ENCODE peak calls at places on chromosomes 5 and 9, in four cellular contexts. One of them, this sample, is unnamed.

GRCh38 chr9:21994996-21995651 is 533 bp downstream of the CDKN2B-AS1 start:
- DNase-seq in activated gamma-delta T cell treated with Interleukin-2 at 50 U/mL for 16 hours: peak
- DNase-seq in AG10803: peak
- DNase-seq in hepatic stellate cell: peak
- DNase-seq in this sample: peak

GRCh38 chr5:122846051-122846567 is 696 bp downstream of the SNX24 start:
- DNase-seq in activated gamma-delta T cell treated with Interleukin-2 at 50 U/mL for 16 hours: no peak
- DNase-seq in AG10803: peak
- DNase-seq in hepatic stellate cell: peak
- DNase-seq in this sample: no peak

GRCh38 chr9:76453785-76454184 is 5.2 kb upstream of the GCNT1 start:
- DNase-seq in activated gamma-delta T cell treated with Interleukin-2 at 50 U/mL for 16 hours: no peak
- DNase-seq in AG10803: peak
- DNase-seq in hepatic stellate cell: peak
- DNase-seq in this sample: peak

GRCh38 chr5:36790847-36791246 is 85.7 kb upstream of the NIPBL start:
- DNase-seq in activated gamma-delta T cell treated with Interleukin-2 at 50 U/mL for 16 hours: no peak
- DNase-seq in AG10803: peak
- DNase-seq in hepatic stellate cell: no peak
- DNase-seq in this sample: no peak

GRCh38 chr9:127075592-127076380 is 46.6 kb downstream of the ANGPTL2 start:
- DNase-seq in activated gamma-delta T cell treated with Interleukin-2 at 50 U/mL for 16 hours: no peak
- DNase-seq in AG10803: no peak
- DNase-seq in hepatic stellate cell: no peak
- DNase-seq in this sample: no peak

GRCh38 chr9:1966725-1967366 is 48.3 kb upstream of the SMARCA2 start:
- DNase-seq in activated gamma-delta T cell treated with Interleukin-2 at 50 U/mL for 16 hours: no peak
- DNase-seq in AG10803: no peak
- DNase-seq in hepatic stellate cell: no peak
- DNase-seq in this sample: no peak

GRCh38 chr5:121121786-121122185 is 657.7 kb downstream of the PRR16 start:
- DNase-seq in activated gamma-delta T cell treated with Interleukin-2 at 50 U/mL for 16 hours: no peak
- DNase-seq in AG10803: peak
- DNase-seq in hepatic stellate cell: no peak
- DNase-seq in this sample: no peak

GRCh38 chr9:19649672-19650071 is 139.2 kb downstream of the SLC24A2 start:
- DNase-seq in activated gamma-delta T cell treated with Interleukin-2 at 50 U/mL for 16 hours: no peak
- DNase-seq in AG10803: no peak
- DNase-seq in hepatic stellate cell: no peak
- DNase-seq in this sample: no peak

GRCh38 chr5:127804886-127805426 is 101.8 kb downstream of the CCDC192 start:
- DNase-seq in activated gamma-delta T cell treated with Interleukin-2 at 50 U/mL for 16 hours: no peak
- DNase-seq in AG10803: peak
- DNase-seq in hepatic stellate cell: peak
- DNase-seq in this sample: no peak

GRCh38 chr5:107242411-107242810 is 428.3 kb downstream of the EFNA5 start:
- DNase-seq in activated gamma-delta T cell treated with Interleukin-2 at 50 U/mL for 16 hours: no peak
- DNase-seq in AG10803: no peak
- DNase-seq in hepatic stellate cell: no peak
- DNase-seq in this sample: no peak

GRCh38 chr9:5767968-5768932 is 64.7 kb downstream of the ERMP1 start:
- DNase-seq in activated gamma-delta T cell treated with Interleukin-2 at 50 U/mL for 16 hours: no peak
- DNase-seq in AG10803: peak
- DNase-seq in hepatic stellate cell: no peak
- DNase-seq in this sample: no peak

GRCh38 chr5:176157656-176158055 is 80.6 kb upstream of the SIMC1 start:
- DNase-seq in activated gamma-delta T cell treated with Interleukin-2 at 50 U/mL for 16 hours: no peak
- DNase-seq in AG10803: peak
- DNase-seq in hepatic stellate cell: no peak
- DNase-seq in this sample: peak

GRCh38 chr5:79750611-79751510 is 61.2 kb downstream of the CMYA5 start:
- DNase-seq in activated gamma-delta T cell treated with Interleukin-2 at 50 U/mL for 16 hours: no peak
- DNase-seq in AG10803: no peak
- DNase-seq in hepatic stellate cell: no peak
- DNase-seq in this sample: no peak

GRCh38 chr5:115369430-115370144 is 73.1 kb upstream of the CCDC112 start:
- DNase-seq in activated gamma-delta T cell treated with Interleukin-2 at 50 U/mL for 16 hours: no peak
- DNase-seq in AG10803: no peak
- DNase-seq in hepatic stellate cell: no peak
- DNase-seq in this sample: no peak

GRCh38 chr9:2179557-2179956 is 164.4 kb downstream of the SMARCA2 start:
- DNase-seq in activated gamma-delta T cell treated with Interleukin-2 at 50 U/mL for 16 hours: no peak
- DNase-seq in AG10803: peak
- DNase-seq in hepatic stellate cell: no peak
- DNase-seq in this sample: no peak

GRCh38 chr5:162068412-162068811 is 839 bp downstream of the GABRG2 start:
- DNase-seq in activated gamma-delta T cell treated with Interleukin-2 at 50 U/mL for 16 hours: no peak
- DNase-seq in AG10803: no peak
- DNase-seq in hepatic stellate cell: no peak
- DNase-seq in this sample: no peak

GRCh38 chr5:175840050-175840841 is 31.1 kb upstream of the CPLX2 start:
- DNase-seq in activated gamma-delta T cell treated with Interleukin-2 at 50 U/mL for 16 hours: no peak
- DNase-seq in AG10803: peak
- DNase-seq in hepatic stellate cell: peak
- DNase-seq in this sample: peak

GRCh38 chr5:145925353-145925752 is 11.0 kb upstream of the SH3RF2 start:
- DNase-seq in activated gamma-delta T cell treated with Interleukin-2 at 50 U/mL for 16 hours: no peak
- DNase-seq in AG10803: peak
- DNase-seq in hepatic stellate cell: peak
- DNase-seq in this sample: peak

GRCh38 chr9:120723547-120723946 is 9.3 kb upstream of the MEGF9 start:
- DNase-seq in activated gamma-delta T cell treated with Interleukin-2 at 50 U/mL for 16 hours: no peak
- DNase-seq in AG10803: peak
- DNase-seq in hepatic stellate cell: no peak
- DNase-seq in this sample: peak